ENCODE peak calls at places on chromosome 13, in seven cellular contexts. V is suprapubic skin, Q is esophagus squamous epithelium, K is HepG2, M is HAP-1, N is small intestine, W is OCI-LY7. Y is an unnamed sample.

GRCh38 chr13:85508683-85509329 is 290.4 kb downstream of the SLITRK6 start:
- DNase-seq in W (no peak), Q (no peak), K (no peak), M (no peak), N (no peak), V (no peak), Y (peak; percentile 2)

GRCh38 chr13:32947886-32948285 is 68.3 kb upstream of the KL start:
- DNase-seq in K (no peak), N (no peak), M (no peak), Q (no peak), W (no peak), V (no peak), Y (no peak)

GRCh38 chr13:33186851-33187250 is 98.7 kb downstream of the STARD13 start:
- DNase-seq in V (no peak), W (no peak), K (no peak), M (no peak), N (peak; percentile 66), Q (no peak), Y (no peak)

GRCh38 chr13:43072394-43072793 is 49.0 kb downstream of the DNAJC15 start:
- DNase-seq in M (peak; percentile 48), W (no peak), K (no peak), V (no peak), Q (no peak), N (no peak), Y (no peak)

GRCh38 chr13:21934309-21934708 is 263.4 kb downstream of the FGF9 start:
- DNase-seq in W (no peak), M (no peak), Q (no peak), N (no peak), V (no peak), K (no peak), Y (no peak)

GRCh38 chr13:105070452-105070851 is 1465.0 kb downstream of the EFNB2 start:
- DNase-seq in Q (no peak), W (no peak), K (no peak), N (no peak), M (no peak), V (no peak), Y (no peak)

GRCh38 chr13:28220166-28220565 is 81.8 kb downstream of the PAN3 start:
- DNase-seq in N (no peak), M (no peak), W (no peak), V (no peak), Q (no peak), K (no peak), Y (peak; percentile 82)

GRCh38 chr13:29754486-29754806 is 96.0 kb downstream of the UBL3 start:
- DNase-seq in W (no peak), K (peak; percentile 47), N (no peak), Q (no peak), V (no peak), M (peak; percentile 66), Y (peak; percentile 26)

GRCh38 chr13:71870036-71870435 is 3.0 kb upstream of the DACH1 start:
- DNase-seq in M (no peak), V (no peak), W (no peak), Q (no peak), N (no peak), K (no peak), Y (no peak)

GRCh38 chr13:35514801-35515502 is 38.5 kb upstream of the MAB21L1 start:
- DNase-seq in W (no peak), K (no peak), V (no peak), M (peak; percentile 33), N (no peak), Q (no peak), Y (no peak)

GRCh38 chr13:97367427-97367826 is 66.5 kb upstream of the RAP2A start:
- DNase-seq in N (no peak), Q (no peak), M (peak; percentile 12), V (no peak), W (no peak), K (no peak), Y (peak; percentile 75)

GRCh38 chr13:46354143-46355087 is 32.6 kb downstream of the RUBCNL start:
- DNase-seq in K (peak; percentile 68), N (no peak), W (no peak), Q (no peak), V (no peak), M (no peak), Y (no peak)

GRCh38 chr13:42478531-42479156 is 95.3 kb upstream of the TNFSF11 start:
- DNase-seq in M (no peak), V (no peak), Q (no peak), K (no peak), W (peak; percentile 4), N (peak; percentile 25), Y (peak; percentile 37)

GRCh38 chr13:43522788-43523187 is 264.0 kb downstream of the ENOX1 start:
- DNase-seq in Q (no peak), M (no peak), N (no peak), W (no peak), V (no peak), K (no peak), Y (peak; percentile 54)

GRCh38 chr13:54928071-54928470 is 1899.5 kb downstream of the OLFM4 start:
- DNase-seq in W (no peak), Q (no peak), N (no peak), K (no peak), M (no peak), V (no peak), Y (no peak)

GRCh38 chr13:99307648-99308339 is 595 bp upstream of the GPR183 start:
- DNase-seq in W (no peak), M (no peak), Q (no peak), N (no peak), V (no peak), K (no peak), Y (peak; percentile 61)

GRCh38 chr13:102799544-102800144 is 725 bp downstream of the BIVM start:
- DNase-seq in N (no peak), K (no peak), Q (no peak), M (peak; percentile 38), W (no peak), V (no peak), Y (peak; percentile 9)

GRCh38 chr13:100710176-100710575 is 35.6 kb upstream of the TMTC4 start:
- DNase-seq in Q (no peak), W (no peak), M (no peak), V (no peak), K (no peak), N (no peak), Y (no peak)

GRCh38 chr13:57314897-57315520 is 148.0 kb downstream of the PRR20E start:
- DNase-seq in V (no peak), N (no peak), M (no peak), W (no peak), K (no peak), Q (no peak), Y (no peak)

GRCh38 chr13:63161219-63161618 is 1745.6 kb upstream of the PCDH20 start:
- DNase-seq in M (no peak), V (no peak), Q (no peak), N (no peak), K (no peak), W (no peak), Y (no peak)

DNA sequence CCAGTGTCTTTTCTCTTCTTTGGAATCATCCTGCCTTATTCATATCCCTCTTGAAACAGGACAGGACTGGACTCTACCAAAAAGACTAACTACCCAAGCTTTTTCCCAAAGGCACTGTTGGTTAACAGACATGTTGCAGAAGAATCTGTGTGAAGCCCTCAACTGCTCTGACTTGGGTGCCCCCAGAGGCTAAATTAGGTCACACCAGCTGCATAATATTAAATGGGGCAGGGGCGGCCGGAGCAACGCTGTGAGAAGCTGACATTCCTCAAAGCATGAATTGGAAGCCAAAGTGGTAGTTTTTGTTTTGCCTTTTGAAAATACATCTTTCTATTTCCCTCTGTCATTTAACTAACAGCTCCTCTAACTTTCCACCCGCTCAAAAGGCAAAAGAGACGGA is 185.9 kb downstream of the LHFPL6 start:
- DNase-seq in K (no peak), Q (no peak), M (peak; percentile 72), V (no peak), N (no peak), W (peak; percentile 39), Y (peak; percentile 57)
- H3K4me3 ChIP-seq in K (no peak overlapping the region), Q (no peak overlapping the region), M (peak overlapping the region; percentile 6), V (no peak overlapping the region), N (no peak overlapping the region), W (no peak overlapping the region), Y (no peak overlapping the region)

GRCh38 chr13:37037231-37037630 is 22.3 kb downstream of the SUPT20H start:
- DNase-seq in W (no peak), M (no peak), Q (no peak), V (no peak), N (no peak), K (no peak), Y (no peak)

GRCh38 chr13:37039908-37040307 is 19.6 kb downstream of the SUPT20H start:
- DNase-seq in Q (no peak), N (no peak), M (no peak), K (no peak), V (no peak), W (no peak), Y (no peak)

GRCh38 chr13:37046062-37046461 is 13.4 kb downstream of the SUPT20H start:
- DNase-seq in Q (no peak), K (no peak), N (no peak), W (no peak), M (no peak), V (no peak), Y (no peak)

GRCh38 chr13:37040789-37041188 is 18.7 kb downstream of the SUPT20H start:
- DNase-seq in W (no peak), V (no peak), K (no peak), Q (no peak), N (no peak), M (no peak), Y (no peak)
- H3K36me3 ChIP-seq in W (peaks cover 93% of the 10 kb centered on the region), V (peaks cover 80% of the 10 kb centered on the region), K (peaks cover 74% of the 10 kb centered on the region), Q (no peaks in the 10 kb centered on the region), N (peaks cover 5% of the 10 kb centered on the region), M (peaks cover 65% of the 10 kb centered on the region), Y (peaks cover 64% of the 10 kb centered on the region)

GRCh38 chr13:50078512-50079277 is 63.5 kb downstream of the KCNRG start:
- DNase-seq in K (no peak), V (no peak), M (no peak), Q (no peak), W (no peak), N (no peak), Y (no peak)

GRCh38 chr13:50081106-50081898 is 66.1 kb downstream of the KCNRG start:
- DNase-seq in N (peak; percentile 31), V (no peak), W (peak; percentile 58), M (peak; percentile 73), Q (peak; percentile 14), K (no peak), Y (peak; percentile 76)

GRCh38 chr13:50080856-50081105 is 65.5 kb downstream of the KCNRG start:
- DNase-seq in V (no peak), M (no peak), K (no peak), W (no peak), N (peak; percentile 55), Q (no peak), Y (no peak)

GRCh38 chr13:50079278-50080157 is 64.3 kb downstream of the KCNRG start:
- DNase-seq in K (no peak), Q (no peak), V (no peak), M (no peak), W (no peak), N (peak; percentile 25), Y (no peak)

GRCh38 chr13:50080158-50080855 is 65.1 kb downstream of the KCNRG start:
- DNase-seq in Q (no peak), N (peak; percentile 35), M (peak; percentile 53), V (no peak), W (peak; percentile 57), K (peak; percentile 23), Y (peak; percentile 36)
- H3K4me1 ChIP-seq in Q (peaks cover 15% of the 10 kb centered on the region), N (no peaks in the 10 kb centered on the region), M (peaks cover 34% of the 10 kb centered on the region), V (peaks cover 50% of the 10 kb centered on the region), W (peaks cover 44% of the 10 kb centered on the region), K (peaks cover 54% of the 10 kb centered on the region), Y (peaks cover 3% of the 10 kb centered on the region)

GRCh38 chr13:65264066-65264465 is 1966.1 kb downstream of the PCDH9 start:
- DNase-seq in M (no peak), K (no peak), V (no peak), N (no peak), Q (no peak), W (no peak), Y (no peak)

GRCh38 chr13:65265988-65266387 is 1964.1 kb downstream of the PCDH9 start:
- DNase-seq in W (no peak), V (no peak), Q (no peak), N (no peak), K (no peak), M (no peak), Y (no peak)

GRCh38 chr13:65260938-65261880 is 1968.9 kb downstream of the PCDH9 start:
- DNase-seq in M (peak; percentile 16), Q (no peak), V (no peak), N (no peak), W (no peak), K (no peak), Y (peak; percentile 12)
- H3K4me3 ChIP-seq in M (no peak overlapping the region), Q (no peak overlapping the region), V (peak overlapping the region; percentile 1), N (no peak overlapping the region), W (no peak overlapping the region), K (no peak overlapping the region), Y (no peak overlapping the region)